ENCODE peak calls at places on chromosomes 2 and 18, in seven cellular contexts. G is T-helper 1 cell; L is esophagus muscularis mucosa; N is DMS153; P is anterior cingulate cortex; X is activated effector memory CD4-positive, alpha-beta T cell treated with anti-CD3 and anti-CD28 coated beads, Interleukin-2, amount 50 U/mL, for 16 hours; D is NCI-H1694. C is an unnamed sample.
A peak's percentile ranks its signal among the peaks of the same experiment; 100 is the strongest.

GRCh38 chr2:88190808-88191721 is 20.9 kb downstream of the THNSL2 start:
- DNase-seq in G (peak; percentile 13), L (no peak), N (peak; percentile 2), P (no peak), X (no peak), D (no peak), C (no peak)

GRCh38 chr18:23135679-23136325 is 517 bp downstream of the CABLES1 start:
- DNase-seq in G (no peak), L (no peak), N (no peak), P (no peak), X (peak; percentile 69), D (no peak), C (peak; percentile 63)

GRCh38 chr18:36905560-36905959 is 76.6 kb downstream of the KIAA1328 start:
- DNase-seq in G (no peak), L (no peak), N (no peak), P (no peak), X (no peak), D (no peak), C (no peak)

GRCh38 chr2:39523308-39524044 is 86.4 kb upstream of the MAP4K3 start:
- DNase-seq in G (no peak), L (no peak), N (no peak), P (no peak), X (no peak), D (no peak), C (no peak)

GRCh38 chr18:79373736-79374135 is 22.0 kb upstream of the NFATC1 start:
- DNase-seq in G (no peak), L (no peak), N (no peak), P (no peak), X (no peak), D (no peak), C (peak; percentile 29)

GRCh38 chr2:207849443-207849842 is 79.7 kb upstream of the FZD5 start:
- DNase-seq in G (no peak), L (no peak), N (no peak), P (no peak), X (no peak), D (no peak), C (no peak)

GRCh38 chr2:29394311-29394710 is 279.1 kb downstream of the CLIP4 start:
- DNase-seq in G (no peak), L (no peak), N (no peak), P (no peak), X (no peak), D (no peak), C (no peak)

GRCh38 chr18:45856526-45856925 is 31.1 kb downstream of the SIGLEC15 start:
- DNase-seq in G (no peak), L (no peak), N (no peak), P (no peak), X (no peak), D (no peak), C (no peak)

GRCh38 chr2:217248312-217248935 is 388.6 kb upstream of the TNP1 start:
- DNase-seq in G (no peak), L (no peak), N (peak; percentile 63), P (peak; percentile 35), X (no peak), D (peak; percentile 95), C (no peak)

GRCh38 chr18:42156266-42156665 is 201.2 kb downstream of the PIK3C3 start:
- DNase-seq in G (no peak), L (no peak), N (no peak), P (no peak), X (no peak), D (no peak), C (no peak)

C was measured in activated CD8-positive, alpha-beta memory T cell treated with anti-CD3 and anti-CD28 coated beads, Interleukin-2, amount 50 U/mL, for 48 hours.